ENCODE peak calls at places on chromosomes 11 and 22, in four cellular contexts. V is fibroblast of lung, O is sigmoid colon, J is GM23248. D is an unnamed sample.
A peak's percentile ranks its signal among the peaks of the same experiment; 100 is the strongest.

GRCh38 chr22:36942561-36942960 is 29.1 kb downstream of the CSF2RB start:
- DNase-seq in V (no peak), J (no peak), O (no peak), D (no peak)

GRCh38 chr11:118921121-118921928 is 4.4 kb downstream of the BCL9L start:
- DNase-seq in O (peak; percentile 93), V (peak; percentile 72), J (peak; percentile 90), D (peak; percentile 91)

GRCh38 chr22:41177040-41177625 is 28.0 kb upstream of the L3MBTL2 start:
- DNase-seq in O (no peak), J (no peak), V (no peak), D (no peak)

GRCh38 chr11:78446210-78446609 is 28.6 kb upstream of the GAB2 start:
- DNase-seq in O (no peak), V (no peak), J (no peak), D (no peak)

GRCh38 chr11:43866520-43866919 is 14.1 kb upstream of the ALKBH3 start:
- DNase-seq in V (peak; percentile 20), J (peak; percentile 61), O (no peak), D (no peak)

GRCh38 chr11:12540913-12541587 is 133.2 kb upstream of the TEAD1 start:
- DNase-seq in J (peak; percentile 96), V (peak; percentile 96), O (peak; percentile 83), D (no peak)

GRCh38 chr22:27195104-27195503 is 537.7 kb downstream of the MIAT start:
- DNase-seq in V (no peak), J (no peak), O (peak; percentile 88), D (peak; percentile 38)

GRCh38 chr22:36982136-36982535 is 37.1 kb downstream of the TST start:
- DNase-seq in J (no peak), O (no peak), V (no peak), D (no peak)

GRCh38 chr11:112113539-112114457 is 27.1 kb downstream of the SDHD start:
- DNase-seq in O (no peak), V (peak; percentile 66), J (peak; percentile 80), D (no peak)

GRCh38 chr11:19982761-19983495 is 177.3 kb downstream of the DBX1 start:
- DNase-seq in V (peak; percentile 51), O (no peak), J (no peak), D (no peak)

GRCh38 chr11:115916596-115916995 is 412.4 kb upstream of the CADM1 start:
- DNase-seq in V (no peak), J (no peak), O (no peak), D (no peak)

GRCh38 chr11:18878211-18878610 is 61.0 kb downstream of the MRGPRX1 start:
- DNase-seq in J (no peak), V (no peak), O (no peak), D (no peak)

GRCh38 chr11:116580828-116581227 is 192.0 kb downstream of the BUD13 start:
- DNase-seq in O (no peak), J (peak; percentile 25), V (no peak), D (no peak)

GRCh38 chr11:119337581-119338317 is 2.9 kb downstream of the C1QTNF5 start:
- DNase-seq in J (peak; percentile 68), V (peak; percentile 82), O (peak; percentile 75), D (peak; percentile 69)

GRCh38 chr11:128521697-128522062 is 65.7 kb downstream of the ETS1 start:
- DNase-seq in V (peak; percentile 37), J (peak; percentile 43), O (no peak), D (no peak)

GRCh38 chr11:67275606-67276409 is 9.5 kb downstream of the GRK2 start:
- DNase-seq in J (no peak), O (peak; percentile 59), V (no peak), D (peak; percentile 16)

GRCh38 chr22:20587206-20587958 is 80.0 kb downstream of the MED15 start:
- DNase-seq in J (no peak), O (no peak), V (no peak), D (no peak)

GRCh38 chr11:33970984-33971466 is 79.1 kb upstream of the LMO2 start:
- DNase-seq in O (peak; percentile 68), V (peak; percentile 47), J (peak; percentile 83), D (peak; percentile 65)

GRCh38 chr22:46390652-46391301 is 55.3 kb downstream of the TRMU start:
- DNase-seq in V (peak; percentile 24), J (peak; percentile 92), O (no peak), D (peak; percentile 75)

GRCh38 chr11:102318469-102318868 is 1.2 kb downstream of the BIRC3 start:
- DNase-seq in V (peak; percentile 20), O (no peak), J (peak; percentile 39), D (no peak)

GRCh38 chr11:65382036-65382803 is at the start of gene SLC25A45:
- DNase-seq in V (peak; percentile 98), J (peak; percentile 99), O (peak; percentile 98), D (peak; percentile 96)
- H3K4me3 ChIP-seq in V (peak within 1 kb of the TSS; percentile 43), J (peak within 1 kb of the TSS; percentile 67), O (peak within 1 kb of the TSS; percentile 27), D (peak within 1 kb of the TSS; percentile 44)

DNA sequence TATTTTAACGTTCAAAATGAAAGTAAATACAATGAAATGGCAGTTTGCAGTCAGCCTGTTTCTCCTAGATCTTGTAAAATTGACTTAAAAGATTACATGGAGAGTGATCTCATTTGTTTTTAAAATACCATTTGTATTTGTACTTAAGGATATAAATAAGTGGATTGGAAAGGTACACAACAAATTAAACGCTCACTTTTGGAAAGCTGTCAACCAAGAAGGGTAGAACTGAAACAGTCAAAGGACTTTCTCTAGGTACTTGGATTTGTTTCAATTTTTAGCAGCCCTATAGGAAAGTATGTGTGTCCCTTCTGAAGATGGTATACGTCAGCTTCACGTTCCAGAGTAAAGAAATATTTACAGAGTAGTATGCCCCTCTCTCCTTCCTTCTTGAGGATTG is 7.3 kb downstream of the TBRG1 start:
- DNase-seq in O (no peak), V (no peak), J (no peak), D (no peak)
- H3K36me3 ChIP-seq in O (peaks cover 46% of the 10 kb centered on the region), V (peaks cover 9% of the 10 kb centered on the region), J (peaks cover 81% of the 10 kb centered on the region), D (peaks cover 80% of the 10 kb centered on the region)

GRCh38 chr11:110501428-110501827 is 71.7 kb downstream of the FDX1 start:
- DNase-seq in O (no peak), J (no peak), V (peak; percentile 10), D (no peak)

GRCh38 chr11:110509485-110509884 is 79.7 kb downstream of the FDX1 start:
- DNase-seq in V (no peak), J (no peak), O (no peak), D (no peak)

GRCh38 chr11:110505514-110506284 is 76.0 kb downstream of the FDX1 start:
- DNase-seq in O (no peak), J (no peak), V (no peak), D (no peak)

DNA sequence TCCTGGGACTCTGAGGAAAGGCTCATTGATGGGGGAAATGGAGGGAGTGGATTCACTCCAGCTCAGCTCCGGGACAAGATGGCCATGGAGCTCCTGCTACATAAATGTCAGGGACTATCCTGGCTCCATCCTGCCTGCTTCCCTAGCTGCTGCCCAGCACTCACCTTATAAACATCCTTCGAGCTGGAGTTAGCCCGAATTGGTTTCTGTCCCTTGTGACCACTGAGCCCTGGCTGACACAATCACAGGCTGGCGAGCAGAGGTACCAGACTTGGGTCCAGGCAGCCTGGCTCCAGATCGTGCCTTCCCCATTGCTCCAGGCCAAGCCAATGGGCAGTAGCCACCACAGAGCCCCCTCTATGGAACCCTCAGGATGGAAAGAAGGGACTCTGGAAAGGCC is 77.6 kb downstream of the FDX1 start:
- DNase-seq in J (no peak), V (no peak), O (no peak), D (no peak)
- H3K27ac ChIP-seq in J (no peak overlapping the region), V (no peak overlapping the region), O (no peak overlapping the region), D (no peak overlapping the region)

DNA sequence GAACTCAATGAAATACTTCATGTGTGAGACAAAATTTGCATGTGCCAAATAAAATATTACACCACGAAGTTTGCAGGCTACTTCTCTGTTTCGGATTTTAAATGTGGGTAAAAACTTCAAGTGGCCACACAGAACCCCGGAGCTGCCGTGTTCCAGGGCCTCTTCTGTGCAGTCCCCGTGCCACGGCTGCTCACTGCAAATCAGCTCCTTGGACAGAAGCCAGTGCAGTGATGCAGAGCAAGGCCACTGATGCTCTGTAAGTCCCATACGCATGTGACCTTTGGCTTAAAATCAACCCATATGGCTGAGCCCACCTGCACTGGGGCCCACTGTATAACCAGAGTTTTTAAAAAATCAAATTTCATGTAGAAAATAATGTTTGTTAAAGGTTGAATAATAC is 1309.4 kb downstream of the TBC1D22A start:
- DNase-seq in O (no peak), J (no peak), V (no peak), D (no peak)
- H3K4me3 ChIP-seq in O (no peak overlapping the region), J (no peak overlapping the region), V (no peak overlapping the region), D (no peak overlapping the region)

GRCh38 chr11:587546-587945 is 11.3 kb downstream of the PHRF1 start:
- DNase-seq in O (no peak), V (no peak), J (no peak), D (no peak)

GRCh38 chr11:581752-582151 is 5.5 kb downstream of the PHRF1 start:
- DNase-seq in O (no peak), J (no peak), V (no peak), D (no peak)

GRCh38 chr11:586376-587316 is 10.4 kb downstream of the PHRF1 start:
- DNase-seq in O (no peak), V (no peak), J (no peak), D (no peak)

GRCh38 chr11:581342-581741 is 5.1 kb downstream of the PHRF1 start:
- DNase-seq in J (no peak), O (no peak), V (no peak), D (no peak)

DNA sequence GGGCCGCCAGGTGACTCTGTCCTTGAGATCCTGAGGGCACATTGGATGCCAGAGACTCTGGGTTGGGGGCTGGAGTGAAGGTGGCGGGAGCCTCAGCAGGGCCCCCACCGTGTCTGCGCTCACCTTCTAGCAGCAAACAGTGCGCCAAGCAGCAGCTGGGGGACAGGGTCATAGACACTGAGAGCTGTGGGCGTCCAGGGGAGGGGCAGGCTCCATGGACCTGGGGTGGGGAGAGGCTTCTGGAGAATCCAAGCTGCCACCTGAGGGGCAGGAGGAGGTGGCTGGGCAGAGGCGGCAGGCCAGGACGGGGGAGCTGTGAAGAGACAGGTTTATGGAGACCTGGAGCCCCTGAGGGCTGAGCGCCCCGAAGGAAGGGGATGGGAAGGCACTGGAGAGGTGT is 8.0 kb downstream of the PHRF1 start:
- DNase-seq in V (no peak), J (no peak), O (no peak), D (no peak)
- H3K36me3 ChIP-seq in V (peaks cover 28% of the 10 kb centered on the region), J (peaks cover 5% of the 10 kb centered on the region), O (peaks cover 41% of the 10 kb centered on the region), D (peaks cover 49% of the 10 kb centered on the region)

GRCh38 chr11:130170345-130170744 is 10.8 kb downstream of the ST14 start:
- DNase-seq in O (no peak), J (no peak), V (no peak), D (no peak)

GRCh38 chr11:130171534-130171933 is 12.0 kb downstream of the ST14 start:
- DNase-seq in O (no peak), V (no peak), J (no peak), D (no peak)

GRCh38 chr11:130165601-130166456 is 6.2 kb downstream of the ST14 start:
- DNase-seq in V (no peak), O (no peak), J (no peak), D (peak; percentile 53)

GRCh38 chr11:130166457-130166784 is 6.8 kb downstream of the ST14 start:
- DNase-seq in J (peak; percentile 98), V (peak; percentile 97), O (no peak), D (no peak)

GRCh38 chr11:130168105-130168504 is 8.5 kb downstream of the ST14 start:
- DNase-seq in O (no peak), V (peak; percentile 81), J (peak; percentile 78), D (no peak)
- H3K27ac ChIP-seq in O (no peak overlapping the region), V (no peak overlapping the region), J (no peak overlapping the region), D (no peak overlapping the region)